ENCODE peak calls at places on chromosomes 16 and 17, in seven cellular contexts. T, E, Q, Z, W, V and B are unnamed samples.
A peak's percentile ranks its signal among the peaks of the same experiment; 100 is the strongest.

GRCh38 chr16:20241321-20241720 is 86.0 kb downstream of the GP2 start:
- DNase-seq in T (no peak), E (no peak), Q (no peak), Z (no peak), W (no peak), V (no peak), B (no peak)

GRCh38 chr17:76336756-76337412 is 16.8 kb downstream of the PRPSAP1 start:
- DNase-seq in T (no peak), E (no peak), Q (no peak), Z (no peak), W (no peak), V (no peak), B (no peak)

GRCh38 chr17:78391843-78392242 is 13.4 kb downstream of the PGS1 start:
- DNase-seq in T (no peak), E (peak; percentile 13), Q (no peak), Z (no peak), W (no peak), V (no peak), B (no peak)

GRCh38 chr17:27207073-27207511 is 86.8 kb upstream of the WSB1 start:
- DNase-seq in T (peak; percentile 69), E (peak; percentile 22), Q (no peak), Z (no peak), W (no peak), V (no peak), B (no peak)

GRCh38 chr17:33989357-33990148 is 265.5 kb upstream of the CCL2 start:
- DNase-seq in T (no peak), E (no peak), Q (no peak), Z (no peak), W (no peak), V (no peak), B (no peak)

GRCh38 chr16:2260250-2260649 is 7.7 kb downstream of the RNPS1 start:
- DNase-seq in T (no peak), E (no peak), Q (no peak), Z (no peak), W (no peak), V (no peak), B (no peak)

GRCh38 chr16:84582958-84583516 is 34.8 kb downstream of the COTL1 start:
- DNase-seq in T (peak; percentile 77), E (no peak), Q (no peak), Z (no peak), W (peak; percentile 45), V (peak; percentile 62), B (no peak)

GRCh38 chr16:75343311-75343710 is 90.0 kb downstream of the CFDP1 start:
- DNase-seq in T (no peak), E (no peak), Q (no peak), Z (no peak), W (no peak), V (no peak), B (no peak)

GRCh38 chr17:1920948-1921351 is 91.1 kb downstream of the RPA1 start:
- DNase-seq in T (no peak), E (no peak), Q (no peak), Z (no peak), W (no peak), V (no peak), B (no peak)

GRCh38 chr16:7246578-7246977 is 86.1 kb upstream of the RBFOX1 start:
- DNase-seq in T (no peak), E (no peak), Q (no peak), Z (no peak), W (no peak), V (no peak), B (no peak)

GRCh38 chr17:67696853-67697505 is 20.8 kb upstream of the NOL11 start:
- DNase-seq in T (no peak), E (no peak), Q (no peak), Z (no peak), W (no peak), V (no peak), B (no peak)

GRCh38 chr17:38861399-38861843 is 7.9 kb upstream of the RPL23 start:
- DNase-seq in T (no peak), E (no peak), Q (no peak), Z (peak; percentile 65), W (no peak), V (no peak), B (no peak)

GRCh38 chr17:50758989-50759544 is 8.3 kb downstream of the ANKRD40CL start:
- DNase-seq in T (peak; percentile 8), E (no peak), Q (no peak), Z (no peak), W (no peak), V (no peak), B (no peak)

DNA sequence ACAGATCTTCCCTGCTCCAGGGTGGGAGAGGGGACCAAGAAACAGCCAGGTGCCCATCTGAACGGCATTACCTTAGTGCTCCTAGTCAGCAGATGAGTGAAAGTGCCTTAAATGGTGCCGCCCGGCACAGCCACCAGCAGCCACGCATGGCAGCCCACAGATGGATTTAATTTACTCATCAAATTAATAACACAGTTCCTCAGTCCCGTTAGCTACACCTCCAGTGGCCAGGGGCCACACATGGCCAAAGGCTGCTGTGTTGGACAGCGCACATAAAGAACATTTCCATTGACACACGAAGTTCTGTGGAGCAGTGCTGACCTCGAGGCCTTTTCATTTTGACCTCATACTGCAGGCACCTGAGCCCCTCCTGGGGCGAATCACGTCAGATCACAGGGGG is 166.3 kb downstream of the CMIP start:
- DNase-seq in T (no peak), E (no peak), Q (no peak), Z (no peak), W (no peak), V (no peak), B (no peak)
- H3K4me1 ChIP-seq in T (no peaks in the 10 kb centered on the region), E (peaks cover 38% of the 10 kb centered on the region), Q (peaks cover 16% of the 10 kb centered on the region), Z (peaks cover 5% of the 10 kb centered on the region), W (peaks cover 10% of the 10 kb centered on the region), V (peaks cover 39% of the 10 kb centered on the region), B (no peaks in the 10 kb centered on the region)

GRCh38 chr16:66554021-66554420 is 1.6 kb downstream of the CKLF start:
- DNase-seq in T (no peak), E (no peak), Q (no peak), Z (no peak), W (no peak), V (no peak), B (no peak)
- H3K36me3 ChIP-seq in T (no peaks in the 10 kb centered on the region), E (peaks cover 2% of the 10 kb centered on the region), Q (no peaks in the 10 kb centered on the region), Z (peaks cover 3% of the 10 kb centered on the region), W (no peaks in the 10 kb centered on the region), V (peaks cover 16% of the 10 kb centered on the region), B (no peaks in the 10 kb centered on the region)

GRCh38 chr16:5071681-5072333 is at the start of gene ALG1:
- DNase-seq in T (peak; percentile 89), E (peak; percentile 57), Q (peak; percentile 68), Z (peak; percentile 97), W (peak; percentile 93), V (peak; percentile 91), B (peak; percentile 89)

GRCh38 chr16:5071341-5071680 is 332 bp upstream of the ALG1 start:
- DNase-seq in T (no peak), E (no peak), Q (no peak), Z (no peak), W (no peak), V (no peak), B (no peak)

GRCh38 chr16:5075637-5076036 is 4.0 kb downstream of the ALG1 start:
- DNase-seq in T (no peak), E (no peak), Q (no peak), Z (no peak), W (no peak), V (no peak), B (no peak)

GRCh38 chr16:5072334-5073278 is 963 bp downstream of the ALG1 start:
- DNase-seq in T (peak; percentile 28), E (no peak), Q (no peak), Z (no peak), W (no peak), V (no peak), B (no peak)

DNA sequence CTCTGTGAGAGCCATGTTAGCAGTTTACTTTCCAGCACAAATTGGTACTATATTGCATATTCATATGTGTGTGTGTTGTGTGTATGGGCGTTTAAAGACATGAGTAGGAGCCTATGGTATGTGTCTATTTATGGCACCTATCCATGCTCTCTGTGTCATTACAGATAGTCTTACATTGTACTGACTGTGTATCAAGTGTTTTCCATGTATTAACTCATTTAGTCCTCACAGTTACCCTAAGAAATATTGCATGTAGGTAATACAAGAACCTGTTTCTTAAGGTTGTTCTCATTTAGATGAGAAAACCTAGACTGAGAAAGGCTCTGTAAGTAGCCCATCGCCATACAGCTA is 1.6 kb downstream of the ALG1 start:
- DNase-seq in T (no peak), E (no peak), Q (no peak), Z (no peak), W (no peak), V (no peak), B (no peak)
- H3K4me3 ChIP-seq in T (no peak overlapping the region), E (no peak overlapping the region), Q (no peak overlapping the region), Z (peak overlapping the region; percentile 80), W (no peak overlapping the region), V (no peak overlapping the region), B (no peak overlapping the region)

DNA sequence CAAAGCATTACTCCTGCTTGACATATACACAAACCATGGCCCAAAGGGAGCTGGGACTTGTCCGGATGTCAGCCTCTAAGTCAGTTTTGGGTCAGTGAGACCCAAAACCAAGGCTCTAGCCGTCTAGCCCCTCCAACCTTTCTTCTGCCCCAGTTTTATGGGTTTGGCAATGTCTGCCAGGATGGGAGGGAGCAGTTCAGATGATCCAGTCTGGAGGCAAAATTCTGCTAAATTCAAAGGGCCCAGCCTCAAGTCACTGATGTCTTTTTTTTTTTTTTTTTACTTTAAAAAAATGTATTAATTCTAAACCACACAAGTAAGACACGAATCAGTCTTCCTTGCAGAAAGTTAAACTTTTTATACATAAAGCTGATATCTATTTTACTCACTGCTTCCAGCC is 8.6 kb downstream of the NLRC5 start:
- DNase-seq in T (no peak), E (no peak), Q (no peak), Z (no peak), W (peak; percentile 38), V (no peak), B (no peak)
- H3K4me1 ChIP-seq in T (no peaks in the 10 kb centered on the region), E (peaks cover 16% of the 10 kb centered on the region), Q (peaks cover 10% of the 10 kb centered on the region), Z (peaks cover 50% of the 10 kb centered on the region), W (peaks cover 94% of the 10 kb centered on the region), V (no peaks in the 10 kb centered on the region), B (no peaks in the 10 kb centered on the region)

DNA sequence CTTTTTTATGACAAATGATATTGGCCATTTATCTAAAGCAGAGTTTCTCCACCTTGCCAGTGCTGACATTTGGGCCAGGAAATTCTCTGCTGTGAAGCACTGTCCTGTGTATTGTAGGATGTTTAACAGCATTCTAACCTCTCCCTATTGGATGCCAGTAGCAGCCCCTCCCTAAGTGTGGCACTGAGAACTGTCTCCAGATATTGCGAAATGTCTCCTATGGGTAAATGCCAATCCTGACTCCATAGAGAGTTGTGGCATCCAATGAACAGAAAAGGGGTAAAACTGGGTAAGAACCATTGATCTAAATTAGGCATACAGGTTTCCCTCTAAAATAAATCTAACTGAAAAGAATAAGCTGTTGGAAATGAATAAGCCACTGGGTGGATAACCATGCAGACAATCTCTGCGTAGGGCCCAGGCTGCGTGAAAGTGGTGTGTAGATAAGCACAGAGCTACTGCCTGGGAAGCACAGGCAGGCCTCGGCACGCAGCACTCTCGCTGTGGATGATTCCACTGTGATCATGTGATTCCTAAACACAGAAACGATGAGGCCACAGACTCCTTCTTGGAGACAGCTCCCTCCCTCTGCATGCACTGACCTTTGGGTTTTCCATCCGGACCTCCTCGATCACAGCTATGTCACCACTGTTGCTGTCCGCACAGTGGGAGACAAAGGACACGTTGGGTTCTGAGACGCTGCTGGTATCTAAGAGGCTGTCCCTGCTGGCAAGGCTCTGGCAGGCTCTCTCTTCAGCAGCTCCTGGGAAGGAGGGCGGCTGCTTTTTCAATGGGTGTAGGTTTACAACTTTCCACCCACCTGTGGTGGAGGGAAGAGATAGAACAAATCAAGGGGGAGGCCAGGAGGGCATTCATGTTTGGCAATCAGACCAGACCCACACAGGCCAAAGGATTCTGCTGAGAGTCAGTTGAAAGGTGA is 44.1 kb downstream of the GTF3C1 start:
- DNase-seq in T (peak; percentile 12), E (no peak), Q (no peak), Z (no peak), W (no peak), V (no peak), B (no peak)
- H3K36me3 ChIP-seq in T (peaks cover 72% of the 10 kb centered on the region), E (peaks cover 76% of the 10 kb centered on the region), Q (peaks cover 92% of the 10 kb centered on the region), Z (peaks cover 22% of the 10 kb centered on the region), W (peaks cover 71% of the 10 kb centered on the region), V (peaks cover 97% of the 10 kb centered on the region), B (peaks cover 19% of the 10 kb centered on the region)